ENCODE peak calls at places on chromosomes 12 and 14, in seven cellular contexts. Y, G, D, R, W, I and S are unnamed samples.

GRCh38 chr14:103302966-103303365 is 31.1 kb upstream of the EIF5 start:
- DNase-seq in W (no peak), Y (no peak), D (no peak), G (peak; percentile 28), I (no peak), R (no peak), S (no peak)

GRCh38 chr14:75884198-75884611 is 97.6 kb downstream of the TGFB3 start:
- DNase-seq in I (no peak), R (no peak), D (no peak), Y (no peak), G (peak; percentile 97), W (no peak), S (no peak)

GRCh38 chr12:71746983-71747611 is 7.6 kb upstream of the RAB21 start:
- DNase-seq in R (peak; percentile 54), D (peak; percentile 35), Y (peak; percentile 48), I (peak; percentile 31), G (peak; percentile 82), W (no peak), S (no peak)

GRCh38 chr12:131095826-131096680 is 142.3 kb downstream of the ADGRD1 start:
- DNase-seq in Y (no peak), D (no peak), I (no peak), G (no peak), W (no peak), R (no peak), S (no peak)

GRCh38 chr12:112950701-112951100 is 12.4 kb downstream of the OAS3 start:
- DNase-seq in G (no peak), D (no peak), I (no peak), Y (no peak), W (no peak), R (no peak), S (no peak)

GRCh38 chr14:31877333-31877798 is 199.7 kb upstream of the ARHGAP5 start:
- DNase-seq in I (no peak), D (no peak), R (no peak), W (no peak), Y (no peak), G (peak; percentile 56), S (no peak)

GRCh38 chr14:69592923-69593677 is 18.3 kb upstream of the SUSD6 start:
- DNase-seq in R (no peak), G (peak; percentile 47), D (peak; percentile 40), Y (no peak), I (peak; percentile 78), W (peak; percentile 72), S (no peak)

GRCh38 chr12:11922361-11922760 is 148.4 kb upstream of the BCL2L14 start:
- DNase-seq in R (no peak), Y (no peak), I (no peak), D (no peak), G (no peak), W (no peak), S (no peak)

GRCh38 chr12:52023976-52024688 is 17.4 kb downstream of the TAMALIN start:
- DNase-seq in I (no peak), D (no peak), Y (no peak), R (no peak), G (no peak), W (no peak), S (no peak)
- TF ChIP-seq CTCF in I (peak; percentile 5), D (no peak), Y (peak; percentile 56), R (no peak), G (no peak), W (peak; percentile 54), S (no peak)

GRCh38 chr12:102900389-102900788 is 16.7 kb downstream of the PAH start:
- DNase-seq in G (no peak), D (no peak), Y (no peak), R (no peak), I (no peak), W (no peak), S (no peak)

GRCh38 chr12:102891756-102892155 is 25.3 kb downstream of the PAH start:
- DNase-seq in I (no peak), R (no peak), G (no peak), Y (no peak), W (no peak), D (no peak), S (no peak)

GRCh38 chr12:102896067-102896466 is 21.0 kb downstream of the PAH start:
- DNase-seq in Y (no peak), W (no peak), I (no peak), G (no peak), R (no peak), D (no peak), S (no peak)
- TF ChIP-seq CTCF in Y (no peak), W (no peak), I (no peak), G (no peak), R (no peak), D (peak; percentile 8), S (no peak)

GRCh38 chr14:53955671-53956426 is 776 bp downstream of the BMP4 start:
- DNase-seq in D (peak; percentile 59), I (peak; percentile 71), R (no peak), Y (no peak), W (peak; percentile 81), G (no peak), S (no peak)

GRCh38 chr14:53954551-53955233 is 1.9 kb downstream of the BMP4 start:
- DNase-seq in I (peak; percentile 49), G (peak; percentile 13), W (no peak), D (no peak), R (no peak), Y (no peak), S (no peak)

GRCh38 chr14:53956427-53957201 is at the start of gene BMP4:
- DNase-seq in W (peak; percentile 84), Y (no peak), I (peak; percentile 84), R (peak; percentile 33), G (no peak), D (peak; percentile 81), S (no peak)

GRCh38 chr14:53955234-53955556 is 1.4 kb downstream of the BMP4 start:
- DNase-seq in Y (no peak), G (no peak), I (no peak), W (no peak), R (no peak), D (no peak), S (no peak)

DNA sequence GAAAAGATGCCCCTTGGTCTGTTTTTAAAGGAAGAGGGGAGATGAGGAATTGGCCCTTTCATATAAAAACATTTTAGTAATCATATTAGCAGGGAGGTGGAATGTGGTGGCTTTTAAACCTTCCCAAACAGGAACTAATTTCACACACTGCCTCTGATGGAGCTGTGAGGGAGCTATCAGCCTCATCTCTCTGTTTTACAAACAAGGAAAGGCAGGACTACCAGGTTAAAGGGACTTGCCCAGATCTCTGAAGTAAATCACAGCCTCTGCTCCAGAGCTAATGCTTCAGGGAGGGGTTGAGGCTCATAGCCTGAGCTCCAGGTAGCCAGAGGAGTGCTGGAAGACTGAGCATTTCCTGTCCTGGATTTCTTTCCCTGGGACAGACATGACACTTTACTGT is 1.1 kb upstream of the BMP4 start:
- DNase-seq in G (no peak), I (no peak), D (no peak), Y (no peak), W (no peak), R (no peak), S (no peak)
- TF ChIP-seq CTCF in G (no peak), I (no peak), D (no peak), Y (no peak), W (no peak), R (no peak), S (no peak)

GRCh38 chr12:52171950-52172512 is 19.8 kb downstream of the KRT80 start:
- DNase-seq in W (no peak), R (peak; percentile 68), Y (no peak), D (no peak), G (no peak), I (no peak), S (no peak)
- TF ChIP-seq CTCF in W (peak; percentile 19), R (peak; percentile 41), Y (no peak), D (peak; percentile 25), G (peak; percentile 61), I (no peak), S (peak; percentile 30)

GRCh38 chr14:57530571-57530970 is 36.9 kb upstream of the CCDC198 start:
- DNase-seq in W (no peak), R (no peak), I (no peak), Y (no peak), D (no peak), G (no peak), S (no peak)

DNA sequence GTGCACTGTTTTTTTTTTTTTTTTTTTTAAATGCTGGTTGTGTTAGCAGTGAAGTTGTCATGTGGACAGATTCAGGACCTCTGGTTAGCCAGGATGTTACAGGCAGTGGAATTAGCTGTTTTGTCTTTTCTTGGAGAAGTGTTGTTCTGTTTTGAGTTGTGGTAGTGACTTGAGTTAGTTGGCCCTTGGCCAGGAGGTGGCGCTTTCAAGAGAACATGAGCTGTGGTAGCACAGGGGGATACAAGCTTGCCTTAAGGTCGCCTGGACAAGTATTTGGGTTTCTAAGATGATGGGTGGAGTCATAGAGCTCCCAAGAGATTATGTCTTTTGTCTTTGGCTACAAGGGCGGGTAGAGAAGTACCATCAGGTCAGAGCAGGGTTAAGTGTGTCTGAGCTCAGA is 33.3 kb upstream of the CCDC198 start:
- DNase-seq in Y (no peak), D (no peak), G (no peak), W (no peak), I (no peak), R (no peak), S (no peak)
- TF ChIP-seq CTCF in Y (no peak), D (no peak), G (no peak), W (no peak), I (no peak), R (no peak), S (no peak)

DNA sequence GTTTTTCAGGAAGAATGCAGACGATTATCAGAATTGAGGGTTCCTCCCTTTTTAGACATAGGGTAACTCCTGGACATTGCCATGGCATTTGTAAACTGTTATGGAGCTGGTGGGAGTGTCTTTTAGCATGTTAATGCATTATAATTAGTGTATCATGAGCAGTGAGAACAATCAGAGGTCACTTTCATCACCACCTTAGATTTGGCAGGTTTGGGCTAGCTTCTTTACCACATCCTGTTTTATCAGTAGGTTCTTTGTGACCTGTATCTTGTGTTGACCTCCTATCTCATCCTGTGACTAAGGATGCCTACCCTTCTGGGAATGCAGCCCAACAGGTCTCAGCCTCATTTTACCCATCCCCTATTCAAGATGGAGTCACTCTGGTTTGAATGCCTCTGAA is 728.6 kb downstream of the GALC start:
- DNase-seq in W (no peak), Y (no peak), R (no peak), D (no peak), G (no peak), I (no peak), S (no peak)
- TF ChIP-seq CTCF in W (no peak), Y (no peak), R (no peak), D (no peak), G (no peak), I (no peak), S (no peak)

GRCh38 chr14:67151082-67151666 is 38.1 kb upstream of the GARIN2 start:
- DNase-seq in I (no peak), W (no peak), Y (no peak), R (no peak), D (no peak), G (peak; percentile 10), S (no peak)
- TF ChIP-seq CTCF in I (no peak), W (no peak), Y (no peak), R (no peak), D (no peak), G (peak; percentile 51), S (no peak)